ENCODE peak calls at places on chromosomes 6 and 20, in four cellular contexts. M is mucosa of descending colon, I is astrocyte, J is sigmoid colon. V is an unnamed sample.

GRCh38 chr6:99148111-99148510 is 200.4 kb upstream of the FBXL4 start:
- DNase-seq in J (no peak), I (no peak), M (no peak), V (no peak)

GRCh38 chr6:154093231-154094044 is 54.4 kb downstream of the OPRM1 start:
- DNase-seq in M (no peak), J (no peak), I (no peak), V (no peak)

GRCh38 chr20:48131581-48131980 is 346.3 kb upstream of the SULF2 start:
- DNase-seq in J (peak; percentile 14), M (no peak), I (peak; percentile 90), V (peak; percentile 49)

GRCh38 chr6:130282234-130282995 is 59.7 kb upstream of the SAMD3 start:
- DNase-seq in I (peak; percentile 8), M (peak; percentile 55), J (no peak), V (no peak)

GRCh38 chr6:67630146-67630545 is 1004.9 kb upstream of the ADGRB3 start:
- DNase-seq in I (peak; percentile 99), M (no peak), J (no peak), V (peak; percentile 16)

GRCh38 chr6:44494011-44494501 is 106.5 kb downstream of the CDC5L start:
- DNase-seq in M (no peak), I (peak; percentile 90), J (no peak), V (peak; percentile 79)

GRCh38 chr20:51526105-51526470 is 16.4 kb downstream of the NFATC2 start:
- DNase-seq in J (no peak), I (no peak), M (no peak), V (no peak)

GRCh38 chr20:34111712-34112599 is at the start of gene EIF2S2:
- DNase-seq in M (peak; percentile 97), J (peak; percentile 98), I (peak; percentile 91), V (peak; percentile 92)

GRCh38 chr20:63577317-63577894 is 3.4 kb upstream of the HELZ2 start:
- DNase-seq in I (no peak), M (no peak), J (peak; percentile 87), V (no peak)

GRCh38 chr20:17189976-17190710 is 36.7 kb upstream of the PCSK2 start:
- DNase-seq in J (no peak), I (no peak), M (no peak), V (no peak)

GRCh38 chr20:50744143-50744792 is 12.9 kb downstream of the PARD6B start:
- DNase-seq in J (peak; percentile 90), M (peak; percentile 63), I (peak; percentile 78), V (peak; percentile 92)

GRCh38 chr6:34172961-34173775 is 27.3 kb upstream of the GRM4 start:
- DNase-seq in M (no peak), J (peak; percentile 37), I (no peak), V (no peak)

GRCh38 chr6:126228001-126228791 is 111.7 kb upstream of the CENPW start:
- DNase-seq in I (no peak), M (no peak), J (no peak), V (no peak)

GRCh38 chr6:158028421-158028820 is 46.8 kb downstream of the SYNJ2 start:
- DNase-seq in I (no peak), J (no peak), M (no peak), V (no peak)

GRCh38 chr20:36346256-36346655 is 40.1 kb downstream of the DLGAP4 start:
- DNase-seq in J (no peak), I (no peak), M (no peak), V (no peak)

GRCh38 chr6:109265530-109265929 is 116.7 kb downstream of the CD164 start:
- DNase-seq in I (no peak), J (no peak), M (no peak), V (no peak)

GRCh38 chr6:23601811-23602340 is 524.1 kb upstream of the NRSN1 start:
- DNase-seq in J (no peak), I (no peak), M (no peak), V (no peak)

GRCh38 chr6:16731503-16732018 is 29.7 kb downstream of the ATXN1 start:
- DNase-seq in M (no peak), J (no peak), I (no peak), V (no peak)

GRCh38 chr6:36386495-36387439 is 702 bp downstream of the ETV7 start:
- DNase-seq in I (peak; percentile 51), J (peak; percentile 66), M (peak; percentile 64), V (peak; percentile 43)

GRCh38 chr6:15752820-15753219 is 90.0 kb upstream of the DTNBP1 start:
- DNase-seq in I (no peak), M (no peak), J (no peak), V (no peak)

GRCh38 chr6:27096834-27097511 is 150.5 kb upstream of the PRSS16 start:
- DNase-seq in I (peak; percentile 67), M (peak; percentile 52), J (no peak), V (peak; percentile 69)

GRCh38 chr20:19275630-19276071 is 63.2 kb downstream of the SLC24A3 start:
- DNase-seq in I (no peak), M (peak; percentile 77), J (peak; percentile 93), V (no peak)

GRCh38 chr20:63032861-63033634 is 26.3 kb upstream of the BHLHE23 start:
- DNase-seq in I (no peak), J (peak; percentile 44), M (no peak), V (no peak)

GRCh38 chr6:149948011-149948410 is 6.2 kb downstream of the ULBP2 start:
- DNase-seq in J (no peak), M (no peak), I (no peak), V (no peak)

GRCh38 chr20:13307562-13308163 is 86.6 kb downstream of the ISM1 start:
- DNase-seq in M (no peak), I (no peak), J (no peak), V (no peak)

GRCh38 chr20:1317545-1318255 is 11.2 kb downstream of the SDCBP2 start:
- DNase-seq in J (no peak), M (no peak), I (no peak), V (no peak)

GRCh38 chr6:32370510-32370909 is 1.2 kb downstream of the TSBP1 start:
- DNase-seq in I (peak; percentile 2), J (no peak), M (no peak), V (no peak)

GRCh38 chr6:26125015-26125690 is 37.9 kb downstream of the HFE start:
- DNase-seq in I (no peak), J (no peak), M (peak; percentile 49), V (no peak)

GRCh38 chr6:106811088-106811686 is 163.3 kb downstream of the CD24 start:
- DNase-seq in J (no peak), I (no peak), M (no peak), V (no peak)

GRCh38 chr6:91045152-91045551 is 458.3 kb upstream of the MAP3K7 start:
- DNase-seq in I (no peak), J (no peak), M (no peak), V (no peak)

GRCh38 chr6:113854531-113855499 is 2.3 kb upstream of the MARCKS start:
- DNase-seq in I (peak; percentile 80), M (peak; percentile 86), J (peak; percentile 91), V (peak; percentile 78)

DNA sequence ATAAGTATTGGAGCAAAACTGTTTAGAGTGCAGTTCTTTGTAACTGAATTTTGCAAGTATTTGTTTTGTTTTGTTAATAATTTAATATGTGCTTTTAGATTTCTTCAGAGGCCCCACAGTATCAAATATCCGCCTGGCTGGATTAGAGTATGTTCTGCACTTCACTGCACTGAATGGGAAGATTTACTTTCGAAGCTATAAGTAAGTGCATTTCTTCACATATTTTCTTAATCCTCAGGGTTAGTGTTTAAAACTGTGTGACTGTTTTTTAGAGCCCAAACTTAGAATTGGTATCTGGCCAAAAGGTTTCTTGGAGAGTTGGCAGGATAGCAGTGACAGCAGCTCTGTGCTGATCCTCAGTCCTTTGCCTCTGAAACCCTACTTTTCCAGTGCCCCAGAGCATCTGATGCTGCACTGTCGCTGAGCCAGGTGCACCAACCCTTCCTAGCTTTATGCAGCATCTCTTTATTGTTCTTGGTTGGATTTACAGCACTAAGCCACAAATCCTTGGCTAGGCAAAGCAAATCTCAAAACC is 33.9 kb downstream of the RPF2 start:
- DNase-seq in M (no peak), I (no peak), J (no peak), V (no peak)
- H3K36me3 ChIP-seq in M (no peaks in the 10 kb centered on the region), I (peaks cover 28% of the 10 kb centered on the region), J (peaks cover 5% of the 10 kb centered on the region), V (peaks cover 59% of the 10 kb centered on the region)

DNA sequence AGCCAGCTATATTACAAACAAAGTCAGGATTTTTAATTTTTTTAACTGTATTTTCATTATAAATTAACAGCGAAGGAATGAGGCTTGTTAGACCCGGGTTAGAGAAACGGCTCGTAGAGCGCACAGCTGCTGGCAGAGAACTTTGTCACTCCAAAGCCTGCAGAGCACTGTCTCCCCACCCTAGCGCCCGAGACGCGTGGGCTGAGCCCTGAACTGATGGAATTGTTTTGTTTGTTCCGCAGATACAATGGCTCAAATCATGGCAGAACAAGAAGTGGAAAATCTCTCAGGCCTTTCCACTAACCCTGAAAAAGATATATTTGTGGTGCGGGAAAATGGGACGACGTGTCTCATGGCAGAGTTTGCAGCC is 806 bp downstream of the LAMP5 start:
- DNase-seq in I (no peak), M (no peak), J (no peak), V (no peak)
- H3K4me3 ChIP-seq in I (no peak overlapping the region), M (no peak overlapping the region), J (peak overlapping the region; percentile 7), V (peak overlapping the region; percentile 28)

GRCh38 chr20:25011831-25012241 is 19.3 kb upstream of the APMAP start:
- DNase-seq in I (no peak), M (no peak), J (peak; percentile 56), V (no peak)
- H3K36me3 ChIP-seq in I (no peaks in the 10 kb centered on the region), M (peaks cover 7% of the 10 kb centered on the region), J (peaks cover 18% of the 10 kb centered on the region), V (no peaks in the 10 kb centered on the region)

DNA sequence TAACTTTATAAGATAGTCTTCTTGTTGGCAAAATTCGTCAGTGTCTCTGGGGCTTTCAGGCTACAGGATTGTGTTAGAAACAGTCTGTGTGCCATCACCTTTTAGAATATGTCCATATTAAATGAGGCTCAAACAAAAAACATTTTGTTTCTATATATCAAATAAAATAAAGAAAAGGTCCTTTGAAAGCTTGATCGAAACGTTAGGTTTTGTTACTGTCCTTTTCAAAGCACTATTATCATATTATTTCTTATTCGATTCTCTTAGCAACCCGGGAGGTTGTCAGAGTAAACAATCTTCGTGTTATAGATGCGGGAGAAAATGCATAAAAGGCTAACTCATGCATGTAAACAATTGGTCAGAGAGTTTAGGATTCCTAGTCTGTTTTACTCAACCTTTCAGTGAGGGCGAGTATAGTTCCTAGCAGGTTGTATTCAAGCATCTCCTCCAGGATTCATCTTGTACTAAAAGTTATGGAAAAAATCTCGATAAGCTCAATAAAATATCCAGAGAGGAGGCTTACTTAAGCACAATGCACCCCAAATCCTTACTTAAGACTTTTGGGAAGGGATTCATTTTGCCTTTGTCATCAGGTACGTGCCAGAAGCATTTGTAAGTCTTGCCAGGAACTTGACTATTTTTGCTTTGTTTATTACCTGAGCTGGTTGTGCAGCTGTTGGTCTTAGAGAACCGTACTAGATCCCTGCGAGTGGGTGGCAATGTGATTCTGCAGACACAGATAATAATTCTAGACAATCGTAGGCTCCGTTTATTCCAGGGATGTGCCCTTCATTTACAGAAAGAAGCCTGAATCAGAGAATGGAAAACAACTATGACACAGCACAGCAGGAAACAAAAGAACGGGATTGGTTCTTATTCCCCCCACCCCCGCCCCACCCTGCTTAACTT is 159.6 kb upstream of the ZNF217 start:
- DNase-seq in I (peak; percentile 78), M (peak; percentile 47), J (no peak), V (no peak)
- H3K4me3 ChIP-seq in I (peak overlapping the region; percentile 34), M (no peak overlapping the region), J (no peak overlapping the region), V (no peak overlapping the region)